ENCODE peak calls at places on chromosome 21, in ten cellular contexts. S is activated CD4-positive, CD25-positive, alpha-beta regulatory T cell treated with anti-CD3 and anti-CD28 coated beads, Interleukin-2, amount 50 U/mL, for 16 hours; I is KBM-7; Z is stimulated activated naive B cell treated with anti-CD40 and anti-IgM and Interleukin-4, amounts not matched to agents 10 μg/mL and 1 μg/mL and 100 μg/mL, for 72 hours; F is COR-L47; Y is astrocyte of the cerebellum; B is uterus; R is HEK293T; G is stimulated activated CD8-positive, alpha-beta memory T cell treated with anti-CD3 and anti-CD28 coated beads, Interleukin-15, amount 100 ng/mL, for 24 hours; M is fibroblast of the conjunctiva. O is an unnamed sample.

GRCh38 chr21:16423921-16424320 is 694.1 kb downstream of the USP25 start:
- DNase-seq in S (no peak), I (no peak), Z (no peak), F (no peak), Y (no peak), B (no peak), R (no peak), G (no peak), M (no peak), O (no peak)

GRCh38 chr21:42059141-42059540 is 12.0 kb upstream of the UMODL1 start:
- DNase-seq in S (no peak), I (no peak), Z (no peak), F (no peak), Y (no peak), B (no peak), R (no peak), G (no peak), M (no peak), O (no peak)

GRCh38 chr21:41435728-41436127 is 9.7 kb downstream of the MX1 start:
- DNase-seq in S (no peak), I (no peak), Z (no peak), F (no peak), Y (no peak), B (no peak), R (no peak), G (no peak), M (no peak), O (no peak)

GRCh38 chr21:42254631-42255030 is 35.7 kb downstream of the ABCG1 start:
- DNase-seq in S (no peak), I (no peak), Z (no peak), F (no peak), Y (no peak), B (no peak), R (no peak), G (no peak), M (no peak), O (no peak)

GRCh38 chr21:21165063-21165645 is 166.9 kb downstream of the NCAM2 start:
- DNase-seq in S (no peak), I (no peak), Z (no peak), F (no peak), Y (peak; percentile 92), B (no peak), R (no peak), G (no peak), M (peak; percentile 90), O (no peak)

GRCh38 chr21:18155508-18156193 is 89.0 kb upstream of the CHODL start:
- DNase-seq in S (no peak), I (peak; percentile 45), Z (no peak), F (no peak), Y (peak; percentile 41), B (no peak), R (no peak), G (no peak), M (no peak), O (no peak)

GRCh38 chr21:45169682-45170081 is 95.3 kb downstream of the ADARB1 start:
- DNase-seq in S (no peak), I (no peak), Z (no peak), F (no peak), Y (no peak), B (no peak), R (no peak), G (no peak), M (no peak), O (no peak)

GRCh38 chr21:33112151-33112550 is 42.2 kb downstream of the OLIG1 start:
- DNase-seq in S (no peak), I (no peak), Z (no peak), F (no peak), Y (no peak), B (no peak), R (no peak), G (no peak), M (no peak), O (no peak)

GRCh38 chr21:44478801-44479167 is 23.5 kb downstream of the LRRC3 start:
- DNase-seq in S (no peak), I (no peak), Z (no peak), F (no peak), Y (no peak), B (no peak), R (no peak), G (no peak), M (no peak), O (no peak)

GRCh38 chr21:37198989-37199924 is 67.9 kb downstream of the VPS26C start:
- DNase-seq in S (no peak), I (no peak), Z (no peak), F (no peak), Y (peak; percentile 39), B (no peak), R (no peak), G (no peak), M (peak; percentile 55), O (no peak)

GRCh38 chr21:31248598-31248997 is 95.5 kb downstream of the TIAM1 start:
- DNase-seq in S (no peak), I (no peak), Z (no peak), F (no peak), Y (no peak), B (no peak), R (no peak), G (no peak), M (no peak), O (no peak)

GRCh38 chr21:36610201-36610600 is 88.7 kb upstream of the SIM2 start:
- DNase-seq in S (no peak), I (no peak), Z (no peak), F (no peak), Y (no peak), B (no peak), R (no peak), G (no peak), M (no peak), O (no peak)

GRCh38 chr21:42578761-42579415 is 65.2 kb downstream of the SLC37A1 start:
- DNase-seq in S (no peak), I (no peak), Z (no peak), F (no peak), Y (no peak), B (peak; percentile 6), R (no peak), G (no peak), M (no peak), O (no peak)